ENCODE peak calls at places on chromosomes 6 and 20, in nine cellular contexts. A is OCI-LY7, I is hepatocyte, Z is PC-3, D is GM23338, O is neural progenitor cell, P is GM23248, X is HCT116, R is MM.1S. G is an unnamed sample.

GRCh38 chr6:90186637-90187361 is 109.8 kb downstream of the BACH2 start:
- DNase-seq in D (peak), Z (no peak), P (no peak), R (no peak), X (no peak), I (no peak), A (peak), O (no peak), G (no peak)

GRCh38 chr6:108837236-108837971 is 10.8 kb upstream of the ARMC2 start:
- DNase-seq in O (no peak), I (no peak), P (no peak), X (no peak), Z (peak), D (no peak), A (peak), R (peak), G (no peak)

GRCh38 chr6:85749236-85749635 is 106.5 kb upstream of the SYNCRIP start:
- DNase-seq in P (no peak), O (no peak), X (no peak), Z (no peak), R (no peak), D (no peak), A (no peak), I (no peak), G (no peak)

GRCh38 chr6:170243791-170244291 is 47.0 kb downstream of the DLL1 start:
- DNase-seq in X (no peak), D (no peak), O (peak), R (no peak), Z (no peak), P (peak), I (no peak), A (no peak), G (peak)

GRCh38 chr6:72724545-72724944 is 102.7 kb downstream of the KCNQ5 start:
- DNase-seq in I (no peak), A (peak), D (no peak), O (no peak), Z (no peak), P (peak), X (no peak), R (no peak), G (no peak)

GRCh38 chr6:170031096-170031471 is 259.8 kb downstream of the DLL1 start:
- DNase-seq in D (no peak), Z (peak), A (no peak), I (peak), X (no peak), O (no peak), R (no peak), P (peak), G (no peak)

GRCh38 chr6:7137335-7138106 is 29.8 kb downstream of the RREB1 start:
- DNase-seq in Z (no peak), P (peak), O (peak), D (peak), A (peak), X (no peak), I (no peak), R (peak), G (no peak)

GRCh38 chr20:24100370-24101011 is 111.9 kb upstream of the GGTLC1 start:
- DNase-seq in Z (peak), X (peak), I (peak), O (peak), P (peak), R (peak), A (peak), D (peak), G (peak)

GRCh38 chr6:108589244-108589730 is 28.6 kb downstream of the FOXO3 start:
- DNase-seq in I (peak), X (peak), R (peak), A (peak), P (peak), D (peak), O (peak), Z (peak), G (peak)

GRCh38 chr6:157181649-157182048 is 141.7 kb downstream of the TMEM242 start:
- DNase-seq in P (no peak), O (no peak), Z (peak), D (no peak), X (peak), I (peak), R (no peak), A (no peak), G (no peak)

GRCh38 chr20:8018928-8019177 is 708 bp downstream of the TMX4 start:
- DNase-seq in R (no peak), X (no peak), I (no peak), O (no peak), P (no peak), A (no peak), Z (no peak), D (no peak), G (no peak)

GRCh38 chr6:36314221-36315014 is 22.3 kb downstream of the BNIP5 start:
- DNase-seq in P (peak), O (no peak), I (peak), A (no peak), R (no peak), X (peak), Z (peak), D (no peak), G (no peak)

GRCh38 chr6:41519748-41520699 is 26.2 kb upstream of the FOXP4 start:
- DNase-seq in P (no peak), X (no peak), R (no peak), A (no peak), O (no peak), D (peak), Z (no peak), I (peak), G (peak)

GRCh38 chr20:57395111-57395959 is 4.1 kb downstream of the RBM38 start:
- DNase-seq in A (no peak), D (no peak), X (no peak), O (peak), I (no peak), Z (no peak), P (peak), R (peak), G (no peak)

GRCh38 chr6:7176208-7176607 is 68.4 kb downstream of the RREB1 start:
- DNase-seq in O (no peak), P (no peak), I (no peak), R (no peak), A (no peak), Z (no peak), X (no peak), D (peak), G (peak)

GRCh38 chr6:142408409-142408808 is 106.6 kb downstream of the ADGRG6 start:
- DNase-seq in O (no peak), D (no peak), X (no peak), Z (no peak), I (no peak), A (no peak), R (no peak), P (peak), G (no peak)

GRCh38 chr20:2358006-2358405 is 22.7 kb upstream of the TGM6 start:
- DNase-seq in Z (peak), O (no peak), R (no peak), X (no peak), P (no peak), D (no peak), I (no peak), A (no peak), G (no peak)

GRCh38 chr6:169571123-169571962 is 130.5 kb downstream of the WDR27 start:
- DNase-seq in O (no peak), X (no peak), Z (peak), A (no peak), R (no peak), D (no peak), I (no peak), P (peak), G (no peak)

GRCh38 chr20:4014031-4014474 is 1.3 kb downstream of the RNF24 start:
- DNase-seq in D (peak), X (peak), Z (peak), A (peak), R (peak), O (peak), P (peak), I (peak), G (peak)

GRCh38 chr20:3572151-3572550 is 91.0 kb downstream of the GFRA4 start:
- DNase-seq in I (no peak), D (no peak), P (peak), R (no peak), X (no peak), A (no peak), O (no peak), Z (no peak), G (no peak)

GRCh38 chr20:39112196-39112743 is 150.1 kb downstream of the DHX35 start:
- DNase-seq in Z (peak), P (peak), X (peak), D (peak), R (peak), O (peak), I (peak), A (peak), G (peak)

GRCh38 chr6:151566557-151566956 is 72.7 kb downstream of the CCDC170 start:
- DNase-seq in P (no peak), A (no peak), Z (no peak), I (no peak), O (no peak), X (no peak), R (no peak), D (no peak), G (no peak)

GRCh38 chr6:169898788-169899480 is 147.5 kb downstream of the ERMARD start:
- DNase-seq in R (no peak), I (no peak), X (no peak), D (no peak), A (no peak), O (no peak), Z (no peak), P (no peak), G (no peak)

GRCh38 chr6:26305097-26305841 is 59.7 kb upstream of the BTN3A2 start:
- DNase-seq in X (peak), O (peak), Z (peak), P (peak), I (peak), D (peak), A (peak), R (peak), G (no peak)

GRCh38 chr6:167122041-167122826 is 662 bp upstream of the CCR6 start:
- DNase-seq in P (no peak), I (no peak), X (no peak), A (peak), D (no peak), O (no peak), Z (no peak), R (no peak), G (no peak)

GRCh38 chr6:6998194-6998569 is 109.6 kb upstream of the RREB1 start:
- DNase-seq in P (peak), I (no peak), Z (no peak), A (no peak), X (no peak), D (peak), R (no peak), O (no peak), G (no peak)

GRCh38 chr6:26031595-26032386 is 55.4 kb upstream of the HFE start:
- DNase-seq in P (peak), Z (peak), D (peak), R (peak), A (peak), X (peak), I (peak), O (peak), G (peak)

GRCh38 chr20:57441510-57442154 is 50.4 kb downstream of the RBM38 start:
- DNase-seq in X (no peak), D (no peak), P (no peak), I (no peak), O (no peak), A (no peak), R (no peak), Z (no peak), G (no peak)

GRCh38 chr20:15895560-15896084 is 677.6 kb downstream of the KIF16B start:
- DNase-seq in A (no peak), Z (no peak), D (no peak), P (no peak), X (no peak), O (no peak), I (no peak), R (no peak), G (no peak)

DNA sequence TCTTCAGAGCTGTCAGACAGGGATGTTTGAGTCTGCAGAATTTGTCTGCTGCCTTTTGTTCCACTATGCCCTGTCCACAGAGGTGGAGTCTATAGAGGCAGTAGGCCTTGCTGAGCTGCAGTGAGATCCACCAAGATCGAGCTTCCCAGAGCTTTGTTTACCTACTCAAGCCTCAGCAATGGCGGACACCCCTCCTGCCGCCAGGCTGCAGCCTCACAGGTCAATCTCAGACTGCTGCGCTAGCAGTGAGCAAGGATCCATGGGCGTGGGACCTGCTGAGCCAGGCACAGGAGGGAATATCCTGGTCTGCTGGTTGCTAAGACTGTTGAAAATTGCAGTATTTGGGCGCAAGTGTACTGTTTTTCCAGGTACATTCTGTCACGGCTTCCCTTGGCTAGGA is 28.4 kb upstream of the RAB32 start:
- DNase-seq in O (no peak), X (no peak), R (no peak), P (no peak), I (no peak), A (no peak), D (no peak), Z (no peak), G (no peak)
- TF ChIP-seq EZH2phosphoT487 in O (no peak), X (no peak), R (no peak), P (no peak), I (no peak), A (no peak), D (no peak), Z (no peak), G (no peak)

DNA sequence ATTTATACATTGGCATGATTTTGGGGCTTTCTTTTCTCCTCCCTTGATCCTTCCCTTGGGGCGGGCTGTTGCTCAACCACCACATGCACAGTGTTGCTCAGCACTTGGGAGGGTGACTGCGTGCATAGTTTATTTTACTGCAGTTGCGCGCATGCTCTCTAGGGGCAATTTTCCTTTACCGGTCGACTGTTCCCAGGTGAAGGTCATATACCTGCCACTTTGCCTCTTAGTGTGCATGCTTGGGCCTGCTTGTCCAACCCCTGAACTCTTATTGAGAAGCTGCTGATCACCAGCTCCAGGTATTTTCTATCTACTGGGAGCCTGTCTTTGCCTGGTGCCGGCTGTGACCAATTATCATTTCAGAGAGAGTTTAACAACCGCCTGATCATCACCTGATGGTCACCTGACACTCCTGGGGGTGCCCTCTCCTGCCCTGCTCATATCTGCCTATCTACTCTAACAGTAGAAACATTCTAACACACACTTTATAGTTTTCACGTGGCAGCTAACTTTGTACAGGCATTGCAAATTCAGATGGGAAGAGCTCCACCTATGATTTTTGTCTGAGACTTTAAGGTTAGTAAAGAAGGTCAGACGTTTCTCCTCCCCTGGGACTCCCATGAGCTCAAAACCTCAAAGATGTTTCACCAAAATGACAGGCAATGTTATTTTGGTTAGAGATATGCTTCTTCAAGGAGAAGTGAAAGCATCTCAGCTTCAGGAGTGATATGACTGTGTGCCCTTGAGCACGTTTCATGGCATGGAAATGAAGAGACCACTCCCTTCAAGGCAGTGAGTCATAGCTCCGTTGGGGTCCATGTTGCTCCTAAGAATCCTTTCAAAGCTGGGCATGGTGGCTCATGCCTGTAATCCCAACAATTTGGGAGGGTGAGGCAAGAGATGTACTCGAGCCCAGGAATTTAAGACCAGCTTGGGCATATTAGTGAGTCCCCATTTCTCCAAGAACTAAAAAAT is 227.5 kb upstream of the MYLIP start:
- DNase-seq in A (peak), O (no peak), X (no peak), I (peak), D (no peak), P (no peak), Z (no peak), R (peak), G (no peak)
- TF ChIP-seq EZH2phosphoT487 in A (no peak), O (no peak), X (no peak), I (no peak), D (no peak), P (no peak), Z (no peak), R (no peak), G (no peak)

GRCh38 chr6:136015531-136015930 is 164.0 kb downstream of the PDE7B start:
- DNase-seq in Z (no peak), P (no peak), R (no peak), I (no peak), D (no peak), O (no peak), A (no peak), X (no peak), G (no peak)
- TF ChIP-seq EZH2phosphoT487 in Z (no peak), P (no peak), R (no peak), I (no peak), D (no peak), O (no peak), A (no peak), X (no peak), G (no peak)

DNA sequence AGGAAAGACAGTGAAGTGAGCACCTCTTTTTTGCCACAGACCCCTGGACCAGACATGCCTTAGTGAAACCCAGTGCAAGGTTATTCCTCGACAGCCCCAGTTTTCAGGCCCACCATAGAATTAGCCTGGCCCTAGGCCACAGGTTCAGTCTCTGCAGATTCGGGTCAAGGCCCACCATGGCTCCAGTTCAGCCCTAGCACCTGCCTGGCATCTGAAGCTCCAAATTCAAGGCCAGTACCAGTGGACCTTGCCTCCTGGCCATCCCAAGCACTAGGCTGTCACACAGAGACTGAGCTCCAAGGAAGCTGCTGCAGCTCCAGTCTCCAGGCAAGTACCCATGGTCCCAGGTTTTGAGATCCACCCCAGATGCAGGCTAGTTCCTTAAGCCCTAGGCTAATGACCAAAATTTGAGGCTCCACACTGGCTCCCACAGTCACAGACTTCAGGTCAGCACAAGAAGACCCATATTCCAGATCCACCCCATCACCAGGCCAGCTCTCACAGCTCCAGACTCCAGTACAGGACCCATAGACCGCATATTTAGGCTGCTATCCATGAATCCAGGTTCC is 877.5 kb upstream of the ADGRB3 start:
- DNase-seq in A (no peak), P (no peak), D (no peak), R (no peak), O (no peak), Z (no peak), X (no peak), I (no peak), G (no peak)
- TF ChIP-seq EZH2phosphoT487 in A (no peak), P (no peak), D (no peak), R (no peak), O (no peak), Z (no peak), X (no peak), I (no peak), G (no peak)

DNA sequence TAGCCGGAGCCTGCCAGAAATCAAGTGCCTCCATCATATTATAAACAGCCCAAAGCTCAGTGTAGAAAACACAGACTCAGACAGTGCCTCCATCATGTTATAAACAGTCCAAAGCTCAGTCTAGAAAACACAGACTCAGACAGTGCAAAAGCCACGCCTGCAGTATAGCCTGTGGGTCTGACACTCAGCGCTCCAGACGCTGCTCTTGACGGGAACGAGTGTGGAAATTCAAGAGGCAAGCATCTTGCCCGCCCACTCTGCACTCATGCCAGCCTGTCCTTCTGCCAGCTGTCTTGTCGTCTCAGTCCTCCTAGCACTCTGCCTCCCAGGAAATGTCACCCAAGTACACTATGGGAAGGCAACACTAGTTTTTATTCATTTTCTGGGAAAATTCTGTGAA is 274.2 kb upstream of the CDH4 start:
- DNase-seq in Z (no peak), R (no peak), P (no peak), D (no peak), A (no peak), O (no peak), X (no peak), I (no peak), G (no peak)
- TF ChIP-seq EZH2phosphoT487 in Z (no peak), R (no peak), P (no peak), D (no peak), A (no peak), O (no peak), X (no peak), I (no peak), G (no peak)

GRCh38 chr20:47664744-47665143 is 120.5 kb downstream of the SULF2 start:
- DNase-seq in X (no peak), P (no peak), D (no peak), O (no peak), R (no peak), A (no peak), I (no peak), Z (no peak), G (no peak)

GRCh38 chr20:47664068-47664437 is 121.2 kb downstream of the SULF2 start:
- DNase-seq in I (no peak), A (no peak), P (no peak), O (no peak), D (no peak), R (no peak), X (no peak), Z (no peak), G (no peak)

GRCh38 chr20:47667086-47667485 is 118.2 kb downstream of the SULF2 start:
- DNase-seq in D (no peak), O (no peak), I (no peak), R (no peak), Z (no peak), P (no peak), A (no peak), X (no peak), G (no peak)

GRCh38 chr20:47666304-47666703 is 119.0 kb downstream of the SULF2 start:
- DNase-seq in A (no peak), R (no peak), Z (no peak), I (no peak), P (no peak), X (no peak), O (no peak), D (no peak), G (no peak)

DNA sequence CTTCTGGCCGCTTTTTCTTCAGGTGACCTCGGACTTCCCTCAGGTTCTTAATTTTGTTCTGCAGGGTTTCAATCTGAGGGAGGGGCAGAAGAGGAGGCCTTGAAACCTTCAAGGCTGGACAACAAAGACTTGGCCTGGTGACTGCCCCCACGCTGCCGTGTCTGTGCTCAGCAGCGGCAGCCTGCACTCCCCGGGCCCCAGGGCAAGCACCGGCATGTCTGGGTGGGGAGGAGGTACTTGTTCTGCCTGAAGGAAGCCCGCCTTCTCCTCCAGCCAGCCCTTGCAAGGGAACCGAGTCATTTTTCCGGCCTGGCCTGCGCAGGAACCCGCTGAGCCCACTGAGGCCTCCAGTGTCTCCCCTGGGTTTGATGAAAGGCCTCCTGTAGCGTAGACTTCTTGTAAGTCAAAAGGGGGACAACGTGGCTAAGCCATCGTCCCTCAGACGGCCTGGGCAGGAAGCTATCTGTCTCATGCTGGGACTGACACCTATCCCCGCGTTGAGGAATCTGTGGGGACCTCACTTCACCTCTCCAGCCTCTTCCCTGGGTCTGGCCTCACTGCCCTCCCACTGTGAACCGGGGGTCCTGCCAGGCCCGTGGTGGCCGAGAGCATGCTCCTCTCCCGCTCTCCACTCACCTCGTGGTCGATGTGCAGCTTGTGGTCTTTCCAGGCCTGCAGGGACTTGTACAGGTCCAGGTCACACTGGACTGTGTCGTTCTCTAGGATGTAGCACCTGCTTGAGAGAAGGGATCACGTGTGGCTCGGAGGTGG is 119.9 kb downstream of the SULF2 start:
- DNase-seq in O (no peak), D (no peak), I (no peak), P (no peak), A (no peak), Z (no peak), R (no peak), X (no peak), G (no peak)
- TF ChIP-seq EZH2phosphoT487 in O (no peak), D (no peak), I (no peak), P (no peak), A (no peak), Z (no peak), R (no peak), X (no peak), G (no peak)

G was measured in SK-N-SH.